ENCODE peak calls at places on chromosomes 12 and 14, in five cellular contexts. Z is SK-N-SH, O is GM12878, N is K562, P is HepG2. V is an unnamed sample.

GRCh38 chr12:6830286-6830892 is 2.2 kb downstream of the P3H3 start:
- DNase-seq in N (no peak), P (no peak), O (no peak), Z (no peak), V (no peak)

GRCh38 chr14:24390696-24391468 is 7.9 kb upstream of the NYNRIN start:
- DNase-seq in O (no peak), Z (no peak), P (no peak), N (no peak), V (no peak)

GRCh38 chr12:7058163-7058845 is 2.2 kb upstream of the C1S start:
- DNase-seq in P (peak; percentile 53), Z (no peak), O (no peak), N (no peak), V (no peak)

GRCh38 chr12:7112041-7112440 is 3.0 kb upstream of the C1RL start:
- DNase-seq in O (no peak), P (no peak), Z (no peak), N (no peak), V (no peak)

GRCh38 chr12:107329569-107330324 is 236.4 kb upstream of the CRY1 start:
- DNase-seq in Z (no peak), N (no peak), P (no peak), O (no peak), V (no peak)

GRCh38 chr12:92434607-92435025 is 268.2 kb upstream of the PLEKHG7 start:
- DNase-seq in P (no peak), O (no peak), N (no peak), Z (no peak), V (no peak)

GRCh38 chr14:34628681-34629135 is 1.2 kb downstream of the SNX6 start:
- DNase-seq in Z (peak; percentile 46), P (peak; percentile 48), N (peak; percentile 64), O (no peak), V (no peak)

GRCh38 chr12:10186299-10186698 is 7.5 kb downstream of the TMEM52B start:
- DNase-seq in N (no peak), Z (no peak), P (no peak), O (no peak), V (no peak)

GRCh38 chr14:63267171-63267570 is 51.6 kb downstream of the GPHB5 start:
- DNase-seq in O (no peak), N (no peak), P (no peak), Z (no peak), V (no peak)

GRCh38 chr14:104550340-104550848 is 29.2 kb upstream of the C14orf180 start:
- DNase-seq in P (no peak), O (no peak), Z (peak; percentile 19), N (no peak), V (no peak)

GRCh38 chr14:56687123-56687522 is 107.5 kb downstream of the TMEM260 start:
- DNase-seq in P (no peak), Z (no peak), O (no peak), N (no peak), V (no peak)

GRCh38 chr14:38718519-38718918 is 384.5 kb downstream of the SEC23A start:
- DNase-seq in N (no peak), O (no peak), Z (no peak), P (no peak), V (no peak)

GRCh38 chr12:52370906-52371608 is 3.8 kb upstream of the KRT85 start:
- DNase-seq in O (no peak), N (no peak), P (no peak), Z (no peak), V (no peak)

GRCh38 chr14:101008196-101008595 is 104.7 kb upstream of the RTL1 start:
- DNase-seq in O (no peak), P (no peak), N (no peak), Z (no peak), V (no peak)

DNA sequence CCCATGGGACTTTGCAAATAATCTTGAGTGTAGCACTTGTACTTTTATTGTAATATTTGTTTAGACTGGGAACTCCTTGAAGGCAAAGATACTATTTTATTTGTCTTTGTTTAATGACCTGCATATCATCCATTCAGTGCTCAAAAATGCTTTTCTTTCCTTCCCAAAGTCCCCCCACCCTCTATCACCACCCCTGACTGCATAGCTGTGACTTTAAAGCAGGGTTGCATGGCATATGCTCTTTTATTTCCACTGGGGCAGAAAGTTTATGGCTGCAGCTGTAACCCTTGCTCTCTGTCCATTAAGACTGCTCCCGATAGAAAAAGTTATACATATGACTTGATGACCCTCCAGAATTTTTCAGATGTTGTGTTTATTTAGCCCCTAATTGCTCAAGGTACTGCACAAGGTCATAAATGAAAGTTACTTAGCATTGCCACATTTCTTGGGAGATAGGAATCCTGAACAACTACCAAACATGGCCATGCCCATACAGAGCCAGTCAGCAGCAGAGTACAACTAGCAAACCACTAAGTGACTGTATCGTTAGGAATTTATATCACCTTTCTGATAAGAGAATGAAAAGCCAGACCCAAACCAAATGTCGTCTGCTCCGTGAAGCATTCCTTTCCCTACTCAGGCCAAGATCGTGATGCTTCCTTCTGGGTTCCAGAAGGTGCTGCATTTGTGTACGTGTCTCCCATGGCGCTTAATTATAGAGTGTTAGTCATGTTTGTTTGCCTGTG is 114.3 kb downstream of the DIP2B start:
- DNase-seq in P (no peak), O (no peak), N (no peak), Z (no peak), V (peak; percentile 66)
- H3K27ac ChIP-seq in P (no peak overlapping the region), O (no peak overlapping the region), N (no peak overlapping the region), Z (no peak overlapping the region), V (peak overlapping the region; percentile 44)

DNA sequence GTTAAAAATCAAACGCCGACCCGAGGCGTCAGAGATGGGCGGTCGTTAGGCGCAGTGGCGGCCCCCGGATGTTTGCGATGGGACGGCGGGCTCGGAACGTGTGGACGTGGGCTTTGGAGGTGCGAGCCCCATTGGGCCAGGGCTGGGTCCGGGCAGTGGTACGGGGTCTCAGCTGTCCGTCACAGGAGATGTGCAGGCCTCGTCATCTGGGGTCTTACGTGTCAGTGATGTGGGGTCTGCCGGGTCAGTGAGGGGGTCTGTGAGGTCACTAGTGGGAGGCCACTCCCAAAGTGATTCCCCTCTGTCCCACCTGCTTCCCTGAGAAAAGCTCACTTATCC is 21.6 kb upstream of the CHFR start:
- DNase-seq in O (no peak), P (no peak), Z (no peak), N (no peak), V (no peak)
- H3K4me2 ChIP-seq in O (peak overlapping the region; percentile 89), P (no peak overlapping the region), Z (peak overlapping the region; percentile 86), N (peak overlapping the region; percentile 41), V (no peak overlapping the region)

DNA sequence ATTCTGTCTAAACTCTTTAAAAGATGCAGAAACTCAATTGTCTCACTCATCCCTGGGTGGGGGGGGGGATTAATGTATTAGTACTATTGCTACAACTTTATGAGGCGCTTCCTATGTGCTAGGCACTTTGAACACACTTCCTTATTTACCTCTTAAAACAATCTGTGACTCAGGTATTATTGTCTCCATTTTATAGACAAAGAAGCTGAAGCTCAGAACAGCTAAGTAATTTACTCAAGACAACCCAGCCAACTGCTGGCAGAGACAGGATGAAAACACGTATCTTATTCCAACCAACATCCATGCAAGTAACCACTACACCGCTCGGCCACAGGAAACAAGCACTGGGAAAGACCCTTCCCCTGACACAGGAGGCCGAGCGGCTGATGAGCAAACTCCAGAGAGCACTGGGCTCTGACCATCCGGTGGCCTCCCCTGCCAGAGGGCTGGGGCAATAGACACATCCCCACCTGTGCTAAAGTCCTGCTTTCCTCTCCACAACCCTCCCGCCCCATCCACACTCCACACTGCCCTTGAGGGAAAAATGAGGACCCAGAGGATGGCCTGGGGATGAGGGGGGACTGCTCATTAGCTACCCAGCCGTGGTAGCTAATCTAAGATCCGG is 244.2 kb downstream of the DPF3 start:
- DNase-seq in O (no peak), P (no peak), N (no peak), Z (no peak), V (no peak)
- TF ChIP-seq ZBTB33 in O (no peak), P (no peak), N (no peak), Z (no peak), V (no peak)

DNA sequence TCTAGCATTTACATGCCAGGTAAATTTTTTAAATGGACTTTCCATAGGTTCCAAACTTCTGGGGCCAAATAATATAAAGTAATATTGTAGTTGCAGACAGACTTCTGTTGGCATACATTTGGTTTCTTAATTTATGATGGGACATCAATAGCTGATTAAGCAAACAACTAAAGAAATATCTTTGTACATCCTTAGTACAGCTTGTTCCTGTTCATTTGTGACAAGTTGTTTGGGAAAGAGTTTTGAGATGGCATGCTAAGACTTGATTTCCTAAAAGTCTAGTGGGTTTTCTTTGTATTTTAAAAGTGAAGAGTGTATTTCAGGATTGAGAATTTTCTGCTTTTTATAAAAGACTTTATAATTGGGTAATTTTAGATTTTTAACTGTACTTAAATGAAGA is 41.0 kb downstream of the CCDC91 start:
- DNase-seq in N (no peak), P (no peak), O (no peak), Z (no peak), V (no peak)
- H3K27ac ChIP-seq in N (no peak overlapping the region), P (no peak overlapping the region), O (no peak overlapping the region), Z (no peak overlapping the region), V (no peak overlapping the region)

DNA sequence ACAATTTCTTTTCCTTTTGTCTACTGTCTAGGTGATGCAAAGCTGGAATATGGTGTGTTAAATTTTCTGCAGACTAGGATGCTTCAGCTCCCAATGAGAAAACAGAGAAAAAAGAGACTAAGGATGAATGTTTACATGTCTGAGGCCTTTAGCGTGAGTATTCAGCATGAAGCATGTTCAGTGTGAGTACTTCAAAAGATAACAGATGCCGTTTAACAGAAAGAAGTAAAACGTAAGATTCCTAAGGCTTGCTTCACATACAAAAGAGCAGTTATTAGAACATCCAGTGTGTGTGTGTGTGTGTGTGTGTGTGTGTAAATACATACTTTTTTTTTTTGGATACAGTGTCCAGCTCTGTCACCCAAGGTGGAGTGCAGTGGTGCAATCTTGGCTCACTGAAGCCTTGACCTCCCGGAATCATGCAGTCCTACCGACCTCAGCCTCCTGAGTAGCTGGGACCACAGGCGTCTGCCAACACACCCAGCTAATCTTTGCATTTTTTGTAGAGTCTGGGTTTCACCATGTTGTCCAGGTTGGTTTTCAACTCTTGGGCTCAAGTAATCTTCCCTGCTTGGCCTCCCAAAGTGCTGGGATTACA is 92.4 kb upstream of the FERMT2 start:
- DNase-seq in P (no peak), O (no peak), Z (no peak), N (no peak), V (no peak)
- H3K4me2 ChIP-seq in P (no peak overlapping the region), O (no peak overlapping the region), Z (no peak overlapping the region), N (no peak overlapping the region), V (no peak overlapping the region)

DNA sequence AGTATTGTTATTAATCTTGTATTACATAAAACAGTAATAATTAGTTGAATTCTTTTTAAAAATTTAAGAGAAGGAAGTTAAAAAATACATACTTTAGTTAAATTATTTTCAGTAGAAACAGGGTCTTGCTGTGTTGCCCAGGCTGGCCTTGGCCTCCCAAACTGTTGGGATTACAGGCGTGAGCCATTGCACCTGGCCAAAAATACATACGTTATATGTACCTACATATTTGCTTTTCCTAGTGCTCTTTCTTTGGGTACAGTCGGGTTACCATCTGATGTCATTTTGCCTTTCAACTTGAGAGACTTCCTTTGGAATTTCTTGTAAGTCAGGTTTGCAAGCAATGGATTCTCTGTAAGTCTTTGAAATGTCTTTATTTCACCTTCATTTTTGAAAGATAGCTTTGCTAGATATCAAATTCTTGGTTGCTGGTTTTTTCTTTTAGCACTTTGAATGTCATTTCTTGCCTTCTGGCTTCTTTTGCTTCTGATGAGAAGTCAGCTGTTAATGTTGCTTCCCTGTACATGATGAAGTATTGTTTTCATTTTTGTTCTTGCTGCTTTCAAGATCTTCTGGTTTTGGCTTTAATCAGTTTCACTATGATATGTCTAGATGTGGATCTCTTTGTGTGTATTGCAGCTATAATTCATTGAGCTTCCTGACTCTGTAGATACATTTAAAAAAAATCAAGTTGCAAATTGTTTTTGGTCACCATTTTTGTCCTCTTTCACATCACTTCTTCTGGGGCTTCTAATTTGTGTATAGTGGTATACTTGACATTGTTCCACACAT is 84.4 kb downstream of the SPATS2 start:
- DNase-seq in Z (no peak), P (no peak), N (no peak), O (peak; percentile 62), V (no peak)
- TF ChIP-seq ZBTB33 in Z (no peak), P (no peak), N (no peak), O (no peak), V (no peak)

V was measured in HCT116.